ENCODE peak calls at places on chromosomes 3 and 15, in seven cellular contexts. E, C, P, R, A, I and J are unnamed samples.
A peak's percentile ranks its signal among the peaks of the same experiment; 100 is the strongest.

GRCh38 chr15:71822890-71823289 is 12.5 kb downstream of the NR2E3 start:
- DNase-seq in I (no peak), P (no peak), R (no peak), A (no peak), E (no peak), C (no peak), J (no peak)

GRCh38 chr3:183892610-183893214 is 8.0 kb upstream of the PARL start:
- DNase-seq in P (no peak), I (no peak), A (no peak), R (no peak), E (no peak), C (no peak), J (no peak)

GRCh38 chr15:85527907-85528306 is 147.5 kb downstream of the AKAP13 start:
- DNase-seq in C (peak; percentile 87), A (no peak), E (no peak), R (no peak), P (peak; percentile 21), I (no peak), J (no peak)

GRCh38 chr3:172973799-172974198 is 167.2 kb downstream of the SPATA16 start:
- DNase-seq in E (no peak), I (no peak), A (no peak), R (no peak), C (no peak), P (no peak), J (no peak)

GRCh38 chr15:76947454-76947853 is 15.9 kb downstream of the RCN2 start:
- DNase-seq in I (no peak), E (no peak), A (no peak), C (no peak), R (no peak), P (no peak), J (no peak)

GRCh38 chr3:136008732-136009456 is 43.4 kb downstream of the PPP2R3A start:
- DNase-seq in C (peak; percentile 19), A (no peak), E (no peak), P (no peak), R (no peak), I (no peak), J (no peak)

GRCh38 chr3:18405141-18405540 is 20.0 kb downstream of the SATB1 start:
- DNase-seq in A (no peak), P (no peak), R (no peak), C (no peak), E (no peak), I (no peak), J (no peak)

GRCh38 chr3:134375542-134376384 is 1.5 kb upstream of the AMOTL2 start:
- DNase-seq in R (no peak), A (no peak), I (no peak), E (no peak), C (no peak), P (no peak), J (no peak)

GRCh38 chr3:135784557-135784956 is 181.0 kb upstream of the PPP2R3A start:
- DNase-seq in R (no peak), I (no peak), E (no peak), C (no peak), P (no peak), A (no peak), J (no peak)

GRCh38 chr15:74378853-74379252 is 11.4 kb upstream of the CYP11A1 start:
- DNase-seq in C (no peak), E (no peak), A (no peak), P (no peak), R (no peak), I (peak; percentile 26), J (no peak)

GRCh38 chr3:131549340-131549739 is 46.6 kb upstream of the MRPL3 start:
- DNase-seq in A (no peak), C (no peak), P (no peak), R (peak; percentile 5), E (no peak), I (no peak), J (no peak)

GRCh38 chr3:194247350-194247740 is 103.8 kb downstream of the CPN2 start:
- DNase-seq in R (no peak), C (no peak), E (no peak), A (no peak), I (no peak), P (peak; percentile 41), J (no peak)

GRCh38 chr3:46764206-46764605 is 46.5 kb upstream of the PRSS50 start:
- DNase-seq in E (no peak), A (no peak), I (no peak), C (no peak), P (no peak), R (no peak), J (no peak)

GRCh38 chr3:196486263-196486662 is 17.3 kb downstream of the RNF168 start:
- DNase-seq in C (peak; percentile 6), E (no peak), P (no peak), A (no peak), I (no peak), R (no peak), J (no peak)

GRCh38 chr3:49098429-49098828 is 4.6 kb upstream of the QRICH1 start:
- DNase-seq in E (no peak), P (no peak), C (peak; percentile 40), R (no peak), I (no peak), A (no peak), J (no peak)

GRCh38 chr3:119333773-119334492 is 39.8 kb downstream of the ARHGAP31 start:
- DNase-seq in I (peak; percentile 48), E (no peak), P (no peak), R (no peak), A (no peak), C (no peak), J (no peak)

GRCh38 chr3:189841474-189842205 is 210.5 kb downstream of the TP63 start:
- DNase-seq in I (no peak), E (no peak), A (no peak), R (no peak), C (peak; percentile 2), P (no peak), J (no peak)

GRCh38 chr3:48432411-48433371 is 2.8 kb upstream of the PLXNB1 start:
- DNase-seq in C (peak; percentile 21), R (no peak), E (no peak), P (no peak), I (peak; percentile 46), A (peak; percentile 76), J (peak; percentile 20)

GRCh38 chr3:153051427-153052095 is 110.5 kb upstream of the RAP2B start:
- DNase-seq in A (no peak), R (peak; percentile 77), I (no peak), C (peak; percentile 77), P (no peak), E (no peak), J (no peak)

GRCh38 chr3:185188816-185189215 is 36.0 kb upstream of the C3orf70 start:
- DNase-seq in R (no peak), P (no peak), A (no peak), E (no peak), I (no peak), C (no peak), J (no peak)

GRCh38 chr3:60746690-60747416 is 504.4 kb downstream of the FHIT start:
- DNase-seq in R (no peak), C (peak; percentile 7), A (no peak), I (no peak), P (no peak), E (no peak), J (no peak)

GRCh38 chr3:52891615-52892081 is 5.7 kb downstream of the STIMATE start:
- DNase-seq in E (no peak), P (no peak), I (no peak), C (peak; percentile 88), R (no peak), A (no peak), J (no peak)

GRCh38 chr15:91338763-91339162 is 238.7 kb downstream of the SV2B start:
- DNase-seq in E (peak; percentile 32), I (no peak), A (peak; percentile 81), C (no peak), P (peak; percentile 10), R (no peak), J (no peak)

GRCh38 chr15:52790941-52791751 is 1.0 kb upstream of the ONECUT1 start:
- DNase-seq in P (no peak), R (no peak), C (peak; percentile 35), A (peak; percentile 83), E (peak; percentile 58), I (no peak), J (no peak)
- TF ChIP-seq CTCF in P (no peak), R (peak; percentile 55), C (no peak), A (peak; percentile 62), E (peak; percentile 58), I (no peak), J (no peak)

GRCh38 chr15:79450648-79451047 is 18.5 kb downstream of the MINAR1 start:
- DNase-seq in C (no peak), R (no peak), P (no peak), I (no peak), E (no peak), A (peak; percentile 31), J (no peak)
- TF ChIP-seq CTCF in C (peak; percentile 21), R (peak; percentile 24), P (no peak), I (no peak), E (peak; percentile 44), A (peak; percentile 52), J (peak; percentile 6)

DNA sequence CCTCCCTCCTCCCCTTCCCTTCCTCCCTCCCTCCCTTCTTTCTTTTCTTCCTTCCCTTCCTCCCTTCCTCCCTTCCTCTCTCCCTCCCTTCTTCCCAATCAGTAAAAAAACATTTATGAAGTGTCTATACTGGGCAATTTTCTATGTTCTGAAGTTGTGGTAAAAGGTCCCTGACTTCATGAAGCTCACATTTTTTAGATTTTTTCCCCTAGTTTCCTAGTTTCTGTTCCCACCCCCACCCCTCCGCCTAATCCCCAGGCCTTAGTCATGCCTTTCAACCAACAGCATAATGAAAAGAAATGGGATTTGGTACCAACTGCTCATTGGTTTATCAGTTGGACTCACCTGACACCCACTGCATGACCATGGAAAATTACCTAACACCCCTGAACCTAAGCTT is 125.1 kb downstream of the CNTN3 start:
- DNase-seq in C (no peak), A (no peak), I (no peak), P (no peak), R (no peak), E (no peak), J (no peak)
- TF ChIP-seq CTCF in C (no peak), A (no peak), I (no peak), P (no peak), R (no peak), E (no peak), J (no peak)

DNA sequence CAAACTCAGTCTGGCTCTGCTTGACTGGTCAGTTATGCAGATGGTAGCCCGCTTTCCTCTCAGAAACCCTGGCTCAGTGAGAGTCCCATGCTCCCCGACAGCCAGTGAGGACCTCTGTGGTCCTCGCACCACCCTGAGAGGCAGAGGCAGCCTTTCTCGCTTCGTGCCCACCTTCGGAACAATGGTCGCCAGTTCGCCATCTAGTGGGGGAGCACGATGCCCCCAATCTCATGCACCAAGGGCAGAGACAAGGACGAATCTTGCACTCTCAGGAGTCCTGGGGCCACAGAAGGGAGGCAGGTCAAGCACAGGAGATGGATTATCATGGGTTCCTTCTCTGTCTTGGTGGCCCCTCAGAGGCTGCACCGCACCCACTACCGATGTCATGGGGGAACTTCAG is 75.2 kb downstream of the RHCG start:
- DNase-seq in A (no peak), P (no peak), I (no peak), E (no peak), C (no peak), R (no peak), J (no peak)
- TF ChIP-seq CTCF in A (no peak), P (no peak), I (no peak), E (no peak), C (no peak), R (peak; percentile 41), J (peak; percentile 22)

DNA sequence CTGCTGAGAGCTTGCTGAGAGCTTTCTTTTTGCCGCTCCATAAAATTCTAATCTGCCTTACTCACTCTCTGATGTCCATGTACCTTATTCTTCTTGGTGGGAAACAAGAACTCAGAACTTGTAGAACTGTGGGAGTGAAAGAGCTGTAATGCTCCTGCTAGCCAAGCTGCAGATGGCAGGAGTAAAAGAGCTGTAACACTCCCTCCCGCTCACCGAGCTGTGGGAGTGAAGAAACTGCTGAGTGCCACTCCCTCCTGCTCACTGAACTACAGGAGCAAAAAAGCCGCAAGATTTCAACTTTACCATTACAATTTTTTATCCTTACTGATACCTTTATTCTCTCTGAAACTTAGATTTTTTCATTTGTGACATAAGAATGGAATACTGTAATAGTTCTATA is 199.1 kb downstream of the SI start:
- DNase-seq in C (no peak), P (no peak), R (no peak), I (no peak), E (no peak), A (peak; percentile 25), J (no peak)
- TF ChIP-seq CTCF in C (no peak), P (no peak), R (no peak), I (no peak), E (no peak), A (no peak), J (no peak)